ENCODE peak calls at places on chromosomes 11 and 22, in four cellular contexts. Z is H1, W is HepG2, D is GM12878. K is an unnamed sample.

GRCh38 chr11:73761403-73761945 is 600 bp upstream of the RAB6A start:
- DNase-seq in W (no peak), D (no peak), Z (no peak), K (no peak)

GRCh38 chr22:47408409-47408808 is 646.0 kb downstream of the TBC1D22A start:
- DNase-seq in Z (no peak), D (no peak), W (no peak), K (no peak)

GRCh38 chr11:65442952-65443351 is 20.4 kb downstream of the NEAT1 start:
- DNase-seq in W (no peak), Z (no peak), D (no peak), K (no peak)

GRCh38 chr11:131033151-131033651 is 116.9 kb upstream of the SNX19 start:
- DNase-seq in Z (no peak), W (peak; percentile 18), D (no peak), K (peak; percentile 43)

GRCh38 chr11:68659158-68659921 is 25.0 kb upstream of the GAL start:
- DNase-seq in Z (no peak), W (peak; percentile 55), D (no peak), K (peak; percentile 33)

GRCh38 chr22:38824587-38824986 is 19.2 kb downstream of the NPTXR start:
- DNase-seq in W (peak; percentile 73), Z (peak; percentile 61), D (no peak), K (peak; percentile 67)

GRCh38 chr22:46754110-46754799 is 8.2 kb upstream of the TBC1D22A start:
- DNase-seq in Z (no peak), D (no peak), W (peak; percentile 92), K (peak; percentile 62)

GRCh38 chr11:2803186-2804057 is 82.2 kb downstream of the CDKN1C start:
- DNase-seq in D (no peak), W (no peak), Z (no peak), K (no peak)

GRCh38 chr22:48197189-48197690 is 1434.8 kb downstream of the TBC1D22A start:
- DNase-seq in Z (no peak), D (no peak), W (no peak), K (no peak)

GRCh38 chr11:70824590-70825300 is 426.4 kb downstream of the CTTN start:
- DNase-seq in D (no peak), W (no peak), Z (no peak), K (no peak)

GRCh38 chr11:123841189-123841588 is 35.0 kb upstream of the OR6M1 start:
- DNase-seq in W (no peak), Z (no peak), D (no peak), K (no peak)

GRCh38 chr11:15649371-15650104 is 534.8 kb downstream of the INSC start:
- DNase-seq in Z (no peak), D (no peak), W (no peak), K (no peak)

GRCh38 chr11:13884159-13884799 is 78.2 kb upstream of the SPON1 start:
- DNase-seq in Z (no peak), W (no peak), D (no peak), K (no peak)

GRCh38 chr11:96306933-96307747 is 35.9 kb downstream of the MAML2 start:
- DNase-seq in W (peak; percentile 81), Z (no peak), D (no peak), K (peak; percentile 71)

GRCh38 chr11:45994421-45995341 is 72.2 kb downstream of the LARGE2 start:
- DNase-seq in D (no peak), W (no peak), Z (no peak), K (peak; percentile 81)

GRCh38 chr11:82750643-82751139 is 17.0 kb upstream of the FAM181B start:
- DNase-seq in W (no peak), Z (no peak), D (no peak), K (no peak)

GRCh38 chr22:32754413-32755041 is 47.0 kb upstream of the TIMP3 start:
- DNase-seq in W (peak; percentile 83), Z (no peak), D (no peak), K (no peak)

GRCh38 chr11:102168483-102168882 is 58.2 kb downstream of the YAP1 start:
- DNase-seq in Z (no peak), W (no peak), D (no peak), K (no peak)

GRCh38 chr11:119729581-119730346 is 764 bp upstream of the NECTIN1 start:
- DNase-seq in W (no peak), Z (no peak), D (no peak), K (no peak)

GRCh38 chr11:115493905-115494304 is 10.3 kb downstream of the CADM1 start:
- DNase-seq in W (peak; percentile 73), D (no peak), Z (no peak), K (no peak)

GRCh38 chr22:29787371-29787980 is 20.3 kb downstream of the UQCR10 start:
- DNase-seq in W (peak; percentile 59), Z (no peak), D (no peak), K (no peak)

GRCh38 chr11:74019860-74020259 is 11.0 kb upstream of the UCP3 start:
- DNase-seq in D (peak; percentile 20), W (no peak), Z (no peak), K (no peak)

GRCh38 chr11:76674517-76675400 is 4.2 kb upstream of the LRRC32 start:
- DNase-seq in Z (no peak), W (no peak), D (peak; percentile 59), K (no peak)

GRCh38 chr11:65960824-65961266 is 689 bp upstream of the SART1 start:
- DNase-seq in W (no peak), Z (no peak), D (no peak), K (peak; percentile 67)

GRCh38 chr11:123137496-123138270 is 57.4 kb downstream of the CLMP start:
- DNase-seq in D (no peak), Z (peak; percentile 34), W (no peak), K (no peak)

GRCh38 chr22:40147388-40148176 is 30.1 kb upstream of the TNRC6B start:
- DNase-seq in W (no peak), Z (no peak), D (no peak), K (no peak)

GRCh38 chr22:29479417-29480261 is at the start of gene NEFH:
- DNase-seq in Z (no peak), W (no peak), D (no peak), K (peak; percentile 60)

GRCh38 chr11:34613462-34614183 is 7.3 kb upstream of the EHF start:
- DNase-seq in Z (no peak), D (no peak), W (no peak), K (no peak)

GRCh38 chr11:1083621-1084551 is 9.2 kb downstream of the MUC2 start:
- DNase-seq in W (no peak), D (no peak), Z (no peak), K (no peak)

GRCh38 chr11:91768783-91769182 is 455.8 kb upstream of the FAT3 start:
- DNase-seq in Z (no peak), D (no peak), W (no peak), K (no peak)

GRCh38 chr11:6387811-6388599 is 2.3 kb upstream of the SMPD1 start:
- DNase-seq in D (no peak), W (peak; percentile 51), Z (no peak), K (no peak)

GRCh38 chr11:8719260-8720190 is 36.9 kb downstream of the RPL27A start:
- DNase-seq in D (no peak), Z (no peak), W (peak; percentile 48), K (no peak)

GRCh38 chr11:126225266-126225665 is 13.7 kb downstream of the FAM118B start:
- DNase-seq in W (no peak), D (no peak), Z (no peak), K (no peak)

GRCh38 chr11:104565581-104565956 is 332.7 kb downstream of the CASP12 start:
- DNase-seq in W (no peak), D (no peak), Z (no peak), K (no peak)

GRCh38 chr11:119316729-119317591 is at the start of gene MCAM:
- DNase-seq in Z (no peak), W (peak; percentile 41), D (no peak), K (peak; percentile 74)

GRCh38 chr11:18772211-18772610 is 19.4 kb downstream of the PTPN5 start:
- DNase-seq in W (no peak), Z (no peak), D (no peak), K (no peak)

GRCh38 chr11:47433991-47434786 is 8.0 kb upstream of the PSMC3 start:
- DNase-seq in Z (no peak), W (no peak), D (no peak), K (no peak)

GRCh38 chr11:46149826-46150225 is 28.6 kb upstream of the PHF21A start:
- DNase-seq in W (no peak), Z (no peak), D (no peak), K (no peak)

GRCh38 chr22:44246615-44247326 is 66.0 kb downstream of the SHISAL1 start:
- DNase-seq in D (no peak), W (no peak), Z (no peak), K (no peak)

GRCh38 chr22:40635940-40636379 is 559 bp downstream of the MRTFA start:
- DNase-seq in W (no peak), D (no peak), Z (no peak), K (no peak)

GRCh38 chr22:27424319-27424718 is 377.2 kb downstream of the MN1 start:
- DNase-seq in Z (no peak), W (no peak), D (no peak), K (no peak)
- TF ChIP-seq ATF2 in Z (no peak), W (no peak), D (no peak), K (no peak)

GRCh38 chr11:12206529-12206928 is 96.1 kb downstream of the MICAL2 start:
- DNase-seq in D (no peak), W (no peak), Z (no peak), K (no peak)

GRCh38 chr11:12207384-12208150 is 97.2 kb downstream of the MICAL2 start:
- DNase-seq in Z (no peak), W (no peak), D (no peak), K (no peak)

GRCh38 chr11:12204506-12204905 is 94.1 kb downstream of the MICAL2 start:
- DNase-seq in Z (no peak), D (no peak), W (no peak), K (no peak)

GRCh38 chr11:12202911-12203310 is 92.5 kb downstream of the MICAL2 start:
- DNase-seq in W (no peak), D (no peak), Z (no peak), K (no peak)

GRCh38 chr11:12205330-12205729 is 94.9 kb downstream of the MICAL2 start:
- DNase-seq in D (no peak), Z (no peak), W (no peak), K (no peak)
- TF ChIP-seq HDAC2 in D (no peak), Z (no peak), W (no peak), K (no peak)

GRCh38 chr11:118260353-118260752 is 3.7 kb downstream of the MPZL2 start:
- DNase-seq in W (no peak), Z (no peak), D (no peak), K (no peak)
- H3K9ac ChIP-seq in W (no peak overlapping the region), Z (no peak overlapping the region), D (no peak overlapping the region), K (no peak overlapping the region)

DNA sequence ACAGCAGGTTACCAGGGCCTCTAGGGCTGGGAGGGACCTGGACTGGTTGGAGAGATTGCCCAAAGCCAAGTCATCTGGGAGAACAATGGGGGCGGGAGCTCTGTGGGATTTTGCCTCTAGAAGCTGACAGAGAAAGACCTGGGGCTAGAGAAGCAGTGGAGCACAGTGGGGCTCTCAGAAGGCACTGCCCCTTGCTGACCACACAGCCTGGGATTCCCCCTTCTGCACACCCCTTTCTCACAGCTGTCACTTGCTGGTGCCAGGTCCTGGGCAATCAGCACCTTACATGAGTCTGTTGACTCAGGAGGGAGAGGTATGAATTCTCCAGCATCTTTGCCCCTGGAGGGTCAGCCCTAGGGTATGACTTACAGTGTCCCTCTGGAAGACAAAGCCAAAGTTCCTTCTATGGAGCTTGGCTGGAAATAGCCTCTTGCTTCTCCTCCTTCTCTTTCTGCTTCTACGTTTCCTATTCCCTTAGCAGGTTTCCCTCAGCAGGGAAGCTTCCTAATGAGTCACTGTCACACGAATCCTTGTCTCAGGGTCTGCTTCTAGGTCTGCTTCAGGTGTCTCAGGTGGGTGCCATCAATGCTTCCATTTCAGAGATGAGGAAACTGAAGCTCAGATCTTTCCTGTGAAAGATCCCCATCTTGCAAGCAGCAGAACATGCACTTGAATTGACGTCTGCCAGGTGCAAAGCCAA is 27.0 kb downstream of the GDPD5 start:
- DNase-seq in W (no peak), Z (no peak), D (no peak), K (no peak)
- TF ChIP-seq ATF2 in W (no peak), Z (no peak), D (no peak), K (no peak)

K was measured in K562.